ENCODE peak calls at places on chromosome 10, in five cellular contexts. N is nucleus accumbens; O is neuronal stem cell; Y is left ventricle myocardium inferior; M is stimulated activated CD8-positive, alpha-beta memory T cell treated with anti-CD3 and anti-CD28 coated beads, Interleukin-7, amount 100 ng/mL, for 1 hour. T is an unnamed sample.

GRCh38 chr10:52864459-52865106 is 92.0 kb upstream of the MBL2 start:
- DNase-seq in N (no peak), O (no peak), Y (peak), M (no peak), T (peak)

GRCh38 chr10:119337223-119337622 is 129.9 kb downstream of the GRK5 start:
- DNase-seq in N (no peak), O (no peak), Y (no peak), M (no peak), T (no peak)

GRCh38 chr10:8835453-8836167 is 781.1 kb downstream of the GATA3 start:
- DNase-seq in N (no peak), O (no peak), Y (no peak), M (no peak), T (no peak)

GRCh38 chr10:124727389-124727960 is 16.7 kb downstream of the FAM53B start:
- DNase-seq in N (no peak), O (no peak), Y (no peak), M (no peak), T (no peak)

GRCh38 chr10:31618541-31619291 is 299.7 kb downstream of the ZEB1 start:
- DNase-seq in N (no peak), O (no peak), Y (peak), M (no peak), T (peak)

GRCh38 chr10:88791924-88792323 is 10.6 kb upstream of the LIPM start:
- DNase-seq in N (no peak), O (peak), Y (no peak), M (no peak), T (no peak)

GRCh38 chr10:88598060-88598459 is 11.5 kb downstream of the LIPJ start:
- DNase-seq in N (no peak), O (no peak), Y (no peak), M (no peak), T (no peak)

GRCh38 chr10:62560207-62560819 is 186.1 kb downstream of the ZNF365 start:
- DNase-seq in N (no peak), O (no peak), Y (no peak), M (no peak), T (no peak)

GRCh38 chr10:132452651-132453469 is 55.9 kb downstream of the PWWP2B start:
- DNase-seq in N (no peak), O (peak), Y (peak), M (peak), T (peak)

GRCh38 chr10:62029401-62029800 is 127.9 kb downstream of the ARID5B start:
- DNase-seq in N (no peak), O (no peak), Y (no peak), M (no peak), T (no peak)

GRCh38 chr10:24456319-24456718 is 247.4 kb downstream of the KIAA1217 start:
- DNase-seq in N (peak), O (no peak), Y (no peak), M (no peak), T (no peak)

GRCh38 chr10:89502556-89502955 is 32.8 kb downstream of the SLC16A12 start:
- DNase-seq in N (no peak), O (no peak), Y (no peak), M (no peak), T (no peak)

GRCh38 chr10:89262331-89263020 is 10.9 kb upstream of the LIPA start:
- DNase-seq in N (no peak), O (no peak), Y (no peak), M (no peak), T (no peak)

GRCh38 chr10:93702278-93703001 is at the start of gene FRA10AC1:
- DNase-seq in N (peak), O (peak), Y (peak), M (peak), T (peak)

GRCh38 chr10:100364735-100365391 is 17.8 kb downstream of the SCD start:
- DNase-seq in N (peak), O (no peak), Y (peak), M (no peak), T (peak)

GRCh38 chr10:132644544-132645530 is 107.2 kb downstream of the INPP5A start:
- DNase-seq in N (no peak), O (no peak), Y (peak), M (no peak), T (no peak)

GRCh38 chr10:108782411-108782810 is 1140.9 kb downstream of the XPNPEP1 start:
- DNase-seq in N (no peak), O (no peak), Y (no peak), M (no peak), T (no peak)

GRCh38 chr10:84537447-84537931 is 209.1 kb downstream of the CCSER2 start:
- DNase-seq in N (no peak), O (peak), Y (peak), M (no peak), T (peak)

T was measured in left ventricle myocardium superior.